ENCODE peak calls at places on chromosomes 5 and 9, in five cellular contexts. One of them, this sample, is unnamed.

GRCh38 chr5:18534119-18534518 is 899.9 kb downstream of the TAF11L14 start:
- DNase-seq in NCI-H510A: no peak
- DNase-seq in T follicular helper cell: no peak
- DNase-seq in CD8-positive, alpha-beta T cell: no peak
- DNase-seq in amniotic stem cell: no peak
- DNase-seq in this sample: no peak

GRCh38 chr5:150783422-150783928 is 4.9 kb downstream of the SMIM3 start:
- DNase-seq in NCI-H510A: peak; percentile 83
- DNase-seq in T follicular helper cell: peak; percentile 58
- DNase-seq in CD8-positive, alpha-beta T cell: peak; percentile 70
- DNase-seq in amniotic stem cell: peak; percentile 71
- DNase-seq in this sample: peak; percentile 49

GRCh38 chr5:74816875-74817274 is 49.3 kb downstream of the FAM169A start:
- DNase-seq in NCI-H510A: no peak
- DNase-seq in T follicular helper cell: no peak
- DNase-seq in CD8-positive, alpha-beta T cell: no peak
- DNase-seq in amniotic stem cell: no peak
- DNase-seq in this sample: no peak

GRCh38 chr5:83096660-83097334 is 19.4 kb downstream of the XRCC4 start:
- DNase-seq in NCI-H510A: no peak
- DNase-seq in T follicular helper cell: no peak
- DNase-seq in CD8-positive, alpha-beta T cell: no peak
- DNase-seq in amniotic stem cell: no peak
- DNase-seq in this sample: no peak

GRCh38 chr5:134608555-134608954 is 24.1 kb downstream of the SAR1B start:
- DNase-seq in NCI-H510A: no peak
- DNase-seq in T follicular helper cell: no peak
- DNase-seq in CD8-positive, alpha-beta T cell: no peak
- DNase-seq in amniotic stem cell: no peak
- DNase-seq in this sample: no peak

GRCh38 chr5:55558484-55558883 is 23.7 kb upstream of the PLPP1 start:
- DNase-seq in NCI-H510A: no peak
- DNase-seq in T follicular helper cell: no peak
- DNase-seq in CD8-positive, alpha-beta T cell: no peak
- DNase-seq in amniotic stem cell: no peak
- DNase-seq in this sample: no peak

GRCh38 chr5:24817966-24818365 is 173.2 kb upstream of the CDH10 start:
- DNase-seq in NCI-H510A: no peak
- DNase-seq in T follicular helper cell: no peak
- DNase-seq in CD8-positive, alpha-beta T cell: no peak
- DNase-seq in amniotic stem cell: no peak
- DNase-seq in this sample: no peak

GRCh38 chr5:108382784-108383358 is 973 bp upstream of the FBXL17 start:
- DNase-seq in NCI-H510A: peak; percentile 32
- DNase-seq in T follicular helper cell: no peak
- DNase-seq in CD8-positive, alpha-beta T cell: no peak
- DNase-seq in amniotic stem cell: no peak
- DNase-seq in this sample: peak; percentile 22

GRCh38 chr5:28961806-28962205 is 1923.4 kb upstream of the CDH9 start:
- DNase-seq in NCI-H510A: no peak
- DNase-seq in T follicular helper cell: no peak
- DNase-seq in CD8-positive, alpha-beta T cell: no peak
- DNase-seq in amniotic stem cell: no peak
- DNase-seq in this sample: no peak

GRCh38 chr5:150846651-150847333 is 471 bp downstream of the IRGM start:
- DNase-seq in NCI-H510A: peak; percentile 30
- DNase-seq in T follicular helper cell: peak; percentile 48
- DNase-seq in CD8-positive, alpha-beta T cell: peak; percentile 69
- DNase-seq in amniotic stem cell: peak; percentile 72
- DNase-seq in this sample: no peak

GRCh38 chr9:4740623-4741364 is at the start of gene AK3:
- DNase-seq in NCI-H510A: peak; percentile 63
- DNase-seq in T follicular helper cell: peak; percentile 73
- DNase-seq in CD8-positive, alpha-beta T cell: peak; percentile 91
- DNase-seq in amniotic stem cell: peak; percentile 46
- DNase-seq in this sample: peak; percentile 88

GRCh38 chr5:60488466-60489130 is 211.4 kb downstream of the DEPDC1B start:
- DNase-seq in NCI-H510A: no peak
- DNase-seq in T follicular helper cell: no peak
- DNase-seq in CD8-positive, alpha-beta T cell: no peak
- DNase-seq in amniotic stem cell: no peak
- DNase-seq in this sample: no peak

GRCh38 chr9:21311888-21312287 is 6.8 kb upstream of the IFNA5 start:
- DNase-seq in NCI-H510A: no peak
- DNase-seq in T follicular helper cell: no peak
- DNase-seq in CD8-positive, alpha-beta T cell: no peak
- DNase-seq in amniotic stem cell: no peak
- DNase-seq in this sample: no peak

GRCh38 chr9:133657120-133657661 is 21.0 kb downstream of the DBH start:
- DNase-seq in NCI-H510A: peak; percentile 77
- DNase-seq in T follicular helper cell: no peak
- DNase-seq in CD8-positive, alpha-beta T cell: no peak
- DNase-seq in amniotic stem cell: no peak
- DNase-seq in this sample: no peak

GRCh38 chr5:159290741-159291140 is 27.7 kb downstream of the UBLCP1 start:
- DNase-seq in NCI-H510A: no peak
- DNase-seq in T follicular helper cell: no peak
- DNase-seq in CD8-positive, alpha-beta T cell: no peak
- DNase-seq in amniotic stem cell: no peak
- DNase-seq in this sample: no peak

GRCh38 chr9:120950421-120951388 is 24.1 kb upstream of the TRAF1 start:
- DNase-seq in NCI-H510A: no peak
- DNase-seq in T follicular helper cell: no peak
- DNase-seq in CD8-positive, alpha-beta T cell: no peak
- DNase-seq in amniotic stem cell: no peak
- DNase-seq in this sample: no peak

GRCh38 chr9:37801959-37802711 is 1.5 kb downstream of the DCAF10 start:
- DNase-seq in NCI-H510A: no peak
- DNase-seq in T follicular helper cell: no peak
- DNase-seq in CD8-positive, alpha-beta T cell: no peak
- DNase-seq in amniotic stem cell: no peak
- DNase-seq in this sample: no peak

GRCh38 chr5:173850664-173851063 is 37.5 kb upstream of the CPEB4 start:
- DNase-seq in NCI-H510A: no peak
- DNase-seq in T follicular helper cell: no peak
- DNase-seq in CD8-positive, alpha-beta T cell: no peak
- DNase-seq in amniotic stem cell: no peak
- DNase-seq in this sample: no peak

GRCh38 chr5:40223884-40224402 is 455.8 kb upstream of the PTGER4 start:
- DNase-seq in NCI-H510A: no peak
- DNase-seq in T follicular helper cell: no peak
- DNase-seq in CD8-positive, alpha-beta T cell: no peak
- DNase-seq in amniotic stem cell: peak; percentile 62
- DNase-seq in this sample: no peak

GRCh38 chr9:101567725-101567993 is 27.1 kb downstream of the PPP3R2 start:
- DNase-seq in NCI-H510A: no peak
- DNase-seq in T follicular helper cell: no peak
- DNase-seq in CD8-positive, alpha-beta T cell: no peak
- DNase-seq in amniotic stem cell: no peak
- DNase-seq in this sample: no peak

GRCh38 chr9:76593011-76593347 is 134.0 kb downstream of the GCNT1 start:
- DNase-seq in NCI-H510A: no peak
- DNase-seq in T follicular helper cell: no peak
- DNase-seq in CD8-positive, alpha-beta T cell: no peak
- DNase-seq in amniotic stem cell: no peak
- DNase-seq in this sample: no peak

GRCh38 chr5:22226423-22226822 is 626.7 kb downstream of the CDH12 start:
- DNase-seq in NCI-H510A: no peak
- DNase-seq in T follicular helper cell: no peak
- DNase-seq in CD8-positive, alpha-beta T cell: no peak
- DNase-seq in amniotic stem cell: no peak
- DNase-seq in this sample: no peak

GRCh38 chr5:56310711-56311204 is 77.6 kb upstream of the ANKRD55 start:
- DNase-seq in NCI-H510A: no peak
- DNase-seq in T follicular helper cell: no peak
- DNase-seq in CD8-positive, alpha-beta T cell: no peak
- DNase-seq in amniotic stem cell: no peak
- DNase-seq in this sample: no peak

GRCh38 chr9:132894343-132894742 is 15.6 kb downstream of the SPACA9 start:
- DNase-seq in NCI-H510A: no peak
- DNase-seq in T follicular helper cell: no peak
- DNase-seq in CD8-positive, alpha-beta T cell: no peak
- DNase-seq in amniotic stem cell: no peak
- DNase-seq in this sample: no peak

GRCh38 chr9:4117835-4118610 is 181.8 kb downstream of the GLIS3 start:
- DNase-seq in NCI-H510A: no peak
- DNase-seq in T follicular helper cell: no peak
- DNase-seq in CD8-positive, alpha-beta T cell: peak; percentile 62
- DNase-seq in amniotic stem cell: no peak
- DNase-seq in this sample: peak; percentile 34

GRCh38 chr9:97307091-97307490 is 368 bp upstream of the CCDC180 start:
- DNase-seq in NCI-H510A: no peak
- DNase-seq in T follicular helper cell: no peak
- DNase-seq in CD8-positive, alpha-beta T cell: no peak
- DNase-seq in amniotic stem cell: no peak
- DNase-seq in this sample: no peak

GRCh38 chr5:123856736-123857135 is 344.8 kb downstream of the CSNK1G3 start:
- DNase-seq in NCI-H510A: no peak
- DNase-seq in T follicular helper cell: no peak
- DNase-seq in CD8-positive, alpha-beta T cell: no peak
- DNase-seq in amniotic stem cell: no peak
- DNase-seq in this sample: no peak

GRCh38 chr9:105299190-105299854 is 54.9 kb downstream of the SLC44A1 start:
- DNase-seq in NCI-H510A: no peak
- DNase-seq in T follicular helper cell: no peak
- DNase-seq in CD8-positive, alpha-beta T cell: no peak
- DNase-seq in amniotic stem cell: peak; percentile 68
- DNase-seq in this sample: no peak

GRCh38 chr5:172274951-172275753 is 8.4 kb downstream of the UBTD2 start:
- DNase-seq in NCI-H510A: no peak
- DNase-seq in T follicular helper cell: peak; percentile 41
- DNase-seq in CD8-positive, alpha-beta T cell: no peak
- DNase-seq in amniotic stem cell: no peak
- DNase-seq in this sample: no peak

GRCh38 chr5:91182763-91183162 is 200.4 kb downstream of the ARRDC3 start:
- DNase-seq in NCI-H510A: no peak
- DNase-seq in T follicular helper cell: no peak
- DNase-seq in CD8-positive, alpha-beta T cell: no peak
- DNase-seq in amniotic stem cell: no peak
- DNase-seq in this sample: no peak

GRCh38 chr5:159897786-159898393 is 18.4 kb upstream of the ADRA1B start:
- DNase-seq in NCI-H510A: no peak
- DNase-seq in T follicular helper cell: no peak
- DNase-seq in CD8-positive, alpha-beta T cell: no peak
- DNase-seq in amniotic stem cell: no peak
- DNase-seq in this sample: no peak

GRCh38 chr9:35813434-35814105 is 1.3 kb downstream of the HINT2 start:
- DNase-seq in NCI-H510A: no peak
- DNase-seq in T follicular helper cell: no peak
- DNase-seq in CD8-positive, alpha-beta T cell: no peak
- DNase-seq in amniotic stem cell: no peak
- DNase-seq in this sample: no peak

This sample was measured in natural killer cell.